ENCODE peak calls at places on chromosomes 2 and 18, in ten cellular contexts. B, S, I, V, O, W, H, Z, Y and R are unnamed samples.

GRCh38 chr2:34105015-34105767 is 506.1 kb upstream of the FAM98A start:
- DNase-seq in V (no peak), Z (no peak), W (no peak), S (no peak), O (peak), H (peak), B (peak), Y (peak), I (no peak), R (peak)

GRCh38 chr18:57802869-57803118 is 321 bp downstream of the ATP8B1 start:
- DNase-seq in Z (no peak), S (no peak), I (no peak), V (no peak), H (no peak), Y (no peak), W (no peak), B (no peak), O (no peak), R (no peak)

GRCh38 chr18:71707400-71707799 is 836.7 kb downstream of the CBLN2 start:
- DNase-seq in Y (no peak), B (peak), O (no peak), I (no peak), W (no peak), S (no peak), V (no peak), Z (no peak), H (peak), R (no peak)

GRCh38 chr2:146388757-146389156 is 1456.1 kb upstream of the ACVR2A start:
- DNase-seq in S (no peak), Y (no peak), O (no peak), H (no peak), B (peak), Z (no peak), W (no peak), V (no peak), I (no peak), R (no peak)

GRCh38 chr2:88880441-88880953 is 189.0 kb downstream of the RPIA start:
- DNase-seq in H (no peak), V (peak), I (no peak), Y (peak), S (no peak), Z (peak), W (no peak), O (peak), B (peak), R (no peak)

GRCh38 chr18:46184296-46185080 is 80.3 kb downstream of the HAUS1 start:
- DNase-seq in H (no peak), B (no peak), Z (no peak), O (no peak), V (no peak), Y (no peak), S (no peak), I (no peak), W (no peak), R (no peak)

GRCh38 chr18:24019641-24020331 is 5.2 kb downstream of the TTC39C start:
- DNase-seq in B (no peak), S (peak), O (no peak), W (peak), Z (peak), Y (no peak), H (no peak), V (no peak), I (no peak), R (no peak)

GRCh38 chr18:46324556-46324955 is 220.4 kb downstream of the HAUS1 start:
- DNase-seq in V (no peak), O (peak), I (peak), Y (peak), S (no peak), Z (no peak), H (peak), B (peak), W (no peak), R (peak)

GRCh38 chr2:208269091-208269490 is 3.0 kb downstream of the PIKFYVE start:
- DNase-seq in I (peak), W (no peak), H (no peak), V (peak), O (peak), Y (no peak), Z (no peak), S (no peak), B (no peak), R (no peak)

GRCh38 chr2:216492951-216493685 is 5.5 kb upstream of the RPL37A start:
- DNase-seq in Y (peak), S (no peak), O (no peak), Z (no peak), I (peak), H (peak), W (peak), B (peak), V (no peak), R (peak)

GRCh38 chr2:191617589-191617988 is 60.3 kb upstream of the NABP1 start:
- DNase-seq in B (no peak), S (peak), I (no peak), Y (no peak), Z (peak), W (peak), H (no peak), O (no peak), V (no peak), R (no peak)

GRCh38 chr2:25228848-25229674 is 60.7 kb upstream of the POMC start:
- DNase-seq in W (no peak), Y (peak), I (peak), B (peak), Z (no peak), O (peak), H (peak), S (no peak), V (peak), R (peak)

GRCh38 chr2:207768891-207769596 is 662 bp downstream of the FZD5 start:
- DNase-seq in S (no peak), Z (peak), B (peak), H (no peak), V (peak), O (peak), I (peak), Y (peak), W (peak), R (no peak)

GRCh38 chr2:144424559-144425240 is 95.2 kb downstream of the ZEB2 start:
- DNase-seq in I (no peak), H (no peak), V (no peak), W (no peak), B (no peak), Y (no peak), S (no peak), Z (no peak), O (no peak), R (no peak)

GRCh38 chr2:130870779-130871178 is 34.1 kb downstream of the ARHGEF4 start:
- DNase-seq in W (no peak), H (no peak), S (no peak), V (no peak), O (no peak), I (no peak), Y (no peak), B (no peak), Z (no peak), R (no peak)

GRCh38 chr18:77528877-77529276 is 279.2 kb downstream of the GALR1 start:
- DNase-seq in V (no peak), Z (no peak), Y (no peak), H (no peak), O (no peak), I (no peak), B (no peak), S (no peak), W (no peak), R (no peak)

GRCh38 chr2:241499146-241499965 is 9.0 kb downstream of the STK25 start:
- DNase-seq in O (no peak), I (no peak), W (no peak), B (peak), Z (no peak), S (no peak), V (no peak), Y (no peak), H (no peak), R (no peak)

GRCh38 chr2:224520064-224520463 is 65.1 kb downstream of the CUL3 start:
- DNase-seq in V (peak), Z (no peak), W (peak), I (no peak), S (peak), B (peak), H (peak), Y (peak), O (peak), R (peak)

GRCh38 chr18:76547306-76547705 is 52.3 kb upstream of the ZNF516 start:
- DNase-seq in I (no peak), Z (no peak), H (no peak), B (no peak), Y (no peak), O (no peak), V (no peak), W (no peak), S (no peak), R (no peak)

GRCh38 chr2:224930124-224930523 is 112.1 kb downstream of the DOCK10 start:
- DNase-seq in O (no peak), Y (no peak), H (no peak), B (no peak), V (no peak), I (no peak), Z (peak), W (no peak), S (no peak), R (no peak)

GRCh38 chr18:21277578-21277977 is 35.5 kb downstream of the GREB1L start:
- DNase-seq in Y (no peak), I (no peak), W (no peak), V (no peak), O (no peak), Z (no peak), S (no peak), H (no peak), B (no peak), R (no peak)

GRCh38 chr18:76620326-76620813 is 125.3 kb upstream of the ZNF516 start:
- DNase-seq in O (no peak), H (no peak), I (peak), B (peak), Z (peak), W (peak), Y (peak), S (peak), V (peak), R (peak)

GRCh38 chr2:70935468-70936164 is at the start of gene ATP6V1B1:
- DNase-seq in O (no peak), W (no peak), S (no peak), Y (no peak), B (no peak), V (no peak), Z (no peak), I (no peak), H (no peak), R (no peak)

GRCh38 chr2:102427249-102427648 is 4.3 kb downstream of the IL18RAP start:
- DNase-seq in V (no peak), I (no peak), Y (no peak), Z (no peak), S (no peak), B (no peak), W (no peak), O (no peak), H (no peak), R (no peak)

GRCh38 chr2:192574552-192574951 is 379.8 kb upstream of the TMEFF2 start:
- DNase-seq in V (no peak), O (no peak), I (no peak), S (no peak), Y (no peak), Z (no peak), W (no peak), B (no peak), H (no peak), R (no peak)

GRCh38 chr18:58829263-58829662 is 35.4 kb upstream of the ZNF532 start:
- DNase-seq in Y (no peak), S (no peak), H (no peak), V (no peak), B (peak), Z (no peak), W (no peak), O (no peak), I (no peak), R (no peak)

GRCh38 chr2:177644838-177645237 is 252.3 kb downstream of the AGPS start:
- DNase-seq in I (no peak), O (no peak), W (no peak), H (no peak), Y (no peak), V (peak), B (no peak), Z (no peak), S (no peak), R (no peak)

GRCh38 chr18:79395761-79396404 is at the start of gene NFATC1:
- DNase-seq in B (peak), Z (peak), Y (peak), V (peak), H (no peak), S (no peak), W (no peak), I (peak), O (peak), R (no peak)

GRCh38 chr2:109470121-109470921 is 143.4 kb downstream of the SEPTIN10 start:
- DNase-seq in Y (peak), O (peak), S (peak), I (peak), V (no peak), H (no peak), B (peak), W (peak), Z (no peak), R (no peak)

GRCh38 chr2:216803803-216804202 is 56.1 kb downstream of the TNP1 start:
- DNase-seq in I (no peak), B (no peak), Y (no peak), W (no peak), O (no peak), V (no peak), Z (no peak), S (no peak), H (no peak), R (no peak)

GRCh38 chr2:136376798-136377211 is 258.9 kb upstream of the CXCR4 start:
- DNase-seq in O (no peak), Z (no peak), Y (peak), H (no peak), I (no peak), S (no peak), V (no peak), B (peak), W (no peak), R (no peak)

GRCh38 chr2:100286318-100286717 is 36.0 kb downstream of the LONRF2 start:
- DNase-seq in H (no peak), Z (no peak), W (no peak), V (no peak), Y (no peak), B (no peak), O (no peak), I (no peak), S (no peak), R (no peak)

GRCh38 chr18:72652990-72653593 is 109.0 kb upstream of the CBLN2 start:
- DNase-seq in H (no peak), O (peak), S (no peak), I (peak), Z (no peak), V (peak), B (peak), Y (peak), W (peak), R (no peak)